ENCODE peak calls at places on chromosomes 3 and 15, in seven cellular contexts. One of them, this sample, is unnamed.
A peak's percentile ranks its signal among the peaks of the same experiment; 100 is the strongest.

GRCh38 chr3:135229018-135229495 is 434.0 kb downstream of the EPHB1 start:
- DNase-seq in HCT116: no peak
- DNase-seq in SK-N-SH: no peak
- DNase-seq in K562: no peak
- DNase-seq in H1: no peak
- DNase-seq in HepG2: no peak
- DNase-seq in GM12878: no peak
- DNase-seq in this sample: no peak

GRCh38 chr3:7188551-7188950 is 327.6 kb downstream of the GRM7 start:
- DNase-seq in K562: no peak
- DNase-seq in SK-N-SH: no peak
- DNase-seq in H1: no peak
- DNase-seq in HepG2: no peak
- DNase-seq in GM12878: no peak
- DNase-seq in HCT116: no peak
- DNase-seq in this sample: no peak

GRCh38 chr3:10753964-10754363 is 62.1 kb upstream of the SLC6A11 start:
- DNase-seq in H1: peak; percentile 94
- DNase-seq in K562: peak; percentile 55
- DNase-seq in HepG2: peak; percentile 18
- DNase-seq in SK-N-SH: no peak
- DNase-seq in GM12878: no peak
- DNase-seq in HCT116: no peak
- DNase-seq in this sample: no peak

GRCh38 chr3:194148383-194148782 is 12.4 kb downstream of the HES1 start:
- DNase-seq in HepG2: no peak
- DNase-seq in K562: no peak
- DNase-seq in H1: no peak
- DNase-seq in SK-N-SH: peak; percentile 32
- DNase-seq in GM12878: no peak
- DNase-seq in HCT116: no peak
- DNase-seq in this sample: no peak

GRCh38 chr15:45276851-45277250 is 24.8 kb downstream of the SLC28A2 start:
- DNase-seq in H1: no peak
- DNase-seq in K562: peak; percentile 16
- DNase-seq in SK-N-SH: peak; percentile 55
- DNase-seq in HepG2: peak; percentile 50
- DNase-seq in GM12878: peak; percentile 11
- DNase-seq in HCT116: no peak
- DNase-seq in this sample: no peak

GRCh38 chr3:187077537-187077936 is 61.8 kb downstream of the RPL39L start:
- DNase-seq in GM12878: no peak
- DNase-seq in HepG2: no peak
- DNase-seq in HCT116: no peak
- DNase-seq in H1: peak; percentile 45
- DNase-seq in K562: no peak
- DNase-seq in SK-N-SH: no peak
- DNase-seq in this sample: no peak

GRCh38 chr3:58725326-58725853 is 58.8 kb upstream of the FAM3D start:
- DNase-seq in SK-N-SH: no peak
- DNase-seq in HCT116: no peak
- DNase-seq in HepG2: no peak
- DNase-seq in GM12878: no peak
- DNase-seq in K562: no peak
- DNase-seq in H1: no peak
- DNase-seq in this sample: no peak

GRCh38 chr15:63565784-63566183 is 31.4 kb upstream of the FBXL22 start:
- DNase-seq in SK-N-SH: no peak
- DNase-seq in HepG2: no peak
- DNase-seq in HCT116: no peak
- DNase-seq in H1: no peak
- DNase-seq in K562: no peak
- DNase-seq in GM12878: no peak
- DNase-seq in this sample: no peak

GRCh38 chr3:127170794-127171193 is 22.1 kb upstream of the PRR23E start:
- DNase-seq in K562: no peak
- DNase-seq in HCT116: no peak
- DNase-seq in HepG2: no peak
- DNase-seq in SK-N-SH: peak; percentile 80
- DNase-seq in H1: peak; percentile 38
- DNase-seq in GM12878: no peak
- DNase-seq in this sample: no peak

GRCh38 chr15:49330166-49330565 is 92.9 kb upstream of the FGF7 start:
- DNase-seq in SK-N-SH: peak; percentile 14
- DNase-seq in HepG2: no peak
- DNase-seq in GM12878: no peak
- DNase-seq in HCT116: no peak
- DNase-seq in H1: no peak
- DNase-seq in K562: no peak
- DNase-seq in this sample: no peak

GRCh38 chr3:170765419-170766078 is 104.4 kb downstream of the RPL22L1 start:
- DNase-seq in HCT116: no peak
- DNase-seq in HepG2: peak; percentile 86
- DNase-seq in H1: no peak
- DNase-seq in SK-N-SH: no peak
- DNase-seq in K562: peak; percentile 43
- DNase-seq in GM12878: no peak
- DNase-seq in this sample: peak; percentile 85

GRCh38 chr3:23175361-23176073 is 27.6 kb upstream of the UBE2E2 start:
- DNase-seq in SK-N-SH: no peak
- DNase-seq in HCT116: no peak
- DNase-seq in K562: no peak
- DNase-seq in GM12878: no peak
- DNase-seq in H1: no peak
- DNase-seq in HepG2: no peak
- DNase-seq in this sample: no peak

GRCh38 chr15:83305696-83306291 is 21.3 kb upstream of the BNC1 start:
- DNase-seq in GM12878: no peak
- DNase-seq in HepG2: peak; percentile 33
- DNase-seq in HCT116: no peak
- DNase-seq in H1: no peak
- DNase-seq in SK-N-SH: no peak
- DNase-seq in K562: no peak
- DNase-seq in this sample: no peak

GRCh38 chr3:57110797-57111196 is 50.3 kb downstream of the SPATA12 start:
- DNase-seq in SK-N-SH: no peak
- DNase-seq in HCT116: no peak
- DNase-seq in H1: no peak
- DNase-seq in GM12878: no peak
- DNase-seq in HepG2: no peak
- DNase-seq in K562: no peak
- DNase-seq in this sample: no peak

GRCh38 chr3:99498544-99499234 is 139.7 kb upstream of the COL8A1 start:
- DNase-seq in HepG2: no peak
- DNase-seq in SK-N-SH: no peak
- DNase-seq in GM12878: no peak
- DNase-seq in HCT116: no peak
- DNase-seq in H1: no peak
- DNase-seq in K562: no peak
- DNase-seq in this sample: no peak

GRCh38 chr3:14329842-14330241 is 72.6 kb upstream of the SLC6A6 start:
- DNase-seq in GM12878: no peak
- DNase-seq in SK-N-SH: no peak
- DNase-seq in HepG2: no peak
- DNase-seq in HCT116: no peak
- DNase-seq in K562: no peak
- DNase-seq in H1: no peak
- DNase-seq in this sample: no peak

GRCh38 chr3:125165948-125166553 is 46.5 kb downstream of the SLC12A8 start:
- DNase-seq in SK-N-SH: no peak
- DNase-seq in HepG2: no peak
- DNase-seq in HCT116: no peak
- DNase-seq in H1: no peak
- DNase-seq in K562: no peak
- DNase-seq in GM12878: no peak
- DNase-seq in this sample: no peak

GRCh38 chr15:44064706-44065105 is 130.4 kb downstream of the FRMD5 start:
- DNase-seq in H1: no peak
- DNase-seq in K562: no peak
- DNase-seq in HepG2: no peak
- DNase-seq in SK-N-SH: no peak
- DNase-seq in GM12878: no peak
- DNase-seq in HCT116: no peak
- DNase-seq in this sample: no peak

GRCh38 chr3:109618766-109619378 is 281.5 kb upstream of the DPPA4 start:
- DNase-seq in HepG2: no peak
- DNase-seq in K562: no peak
- DNase-seq in GM12878: no peak
- DNase-seq in H1: no peak
- DNase-seq in HCT116: no peak
- DNase-seq in SK-N-SH: no peak
- DNase-seq in this sample: no peak

GRCh38 chr3:115697263-115698053 is 74.1 kb downstream of the GAP43 start:
- DNase-seq in GM12878: no peak
- DNase-seq in K562: no peak
- DNase-seq in HepG2: no peak
- DNase-seq in HCT116: no peak
- DNase-seq in H1: no peak
- DNase-seq in SK-N-SH: no peak
- DNase-seq in this sample: no peak

DNA sequence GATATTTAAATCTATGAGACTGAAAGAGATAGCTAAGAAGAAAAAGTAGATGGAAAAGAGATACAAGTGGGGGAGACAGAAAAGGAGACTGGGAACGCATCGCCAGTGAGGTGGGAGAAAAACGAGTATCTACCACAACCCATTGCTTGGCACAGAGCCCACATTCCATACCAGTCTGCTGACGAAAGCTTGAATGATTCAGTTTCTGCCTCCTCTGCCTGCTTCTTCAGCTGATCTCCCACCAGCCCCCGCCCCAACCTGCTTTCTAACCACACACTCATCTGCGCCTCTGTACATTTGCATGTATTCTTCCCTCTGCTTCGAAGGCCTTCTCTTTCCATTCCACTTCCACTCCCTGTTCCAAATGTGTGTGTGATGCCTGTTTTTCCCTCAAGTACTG is 188.1 kb downstream of the USP13 start:
- DNase-seq in HCT116: no peak
- DNase-seq in H1: no peak
- DNase-seq in SK-N-SH: no peak
- DNase-seq in HepG2: no peak
- DNase-seq in K562: no peak
- DNase-seq in GM12878: no peak
- DNase-seq in this sample: no peak
- TF ChIP-seq SIN3A in HCT116: no peak
- TF ChIP-seq SIN3A in H1: no peak
- TF ChIP-seq SIN3A in SK-N-SH: no peak
- TF ChIP-seq SIN3A in HepG2: no peak
- TF ChIP-seq SIN3A in K562: no peak
- TF ChIP-seq SIN3A in GM12878: no peak
- TF ChIP-seq SIN3A in this sample: no peak

GRCh38 chr15:57797608-57798267 is 91.2 kb downstream of the POLR2M start:
- DNase-seq in H1: no peak
- DNase-seq in K562: no peak
- DNase-seq in HCT116: no peak
- DNase-seq in HepG2: no peak
- DNase-seq in SK-N-SH: no peak
- DNase-seq in GM12878: no peak
- DNase-seq in this sample: no peak
- H3K27ac ChIP-seq in H1: no peak overlapping the region
- H3K27ac ChIP-seq in K562: no peak overlapping the region
- H3K27ac ChIP-seq in HCT116: no peak overlapping the region
- H3K27ac ChIP-seq in HepG2: no peak overlapping the region
- H3K27ac ChIP-seq in SK-N-SH: no peak overlapping the region
- H3K27ac ChIP-seq in GM12878: no peak overlapping the region
- H3K27ac ChIP-seq in this sample: no peak overlapping the region

DNA sequence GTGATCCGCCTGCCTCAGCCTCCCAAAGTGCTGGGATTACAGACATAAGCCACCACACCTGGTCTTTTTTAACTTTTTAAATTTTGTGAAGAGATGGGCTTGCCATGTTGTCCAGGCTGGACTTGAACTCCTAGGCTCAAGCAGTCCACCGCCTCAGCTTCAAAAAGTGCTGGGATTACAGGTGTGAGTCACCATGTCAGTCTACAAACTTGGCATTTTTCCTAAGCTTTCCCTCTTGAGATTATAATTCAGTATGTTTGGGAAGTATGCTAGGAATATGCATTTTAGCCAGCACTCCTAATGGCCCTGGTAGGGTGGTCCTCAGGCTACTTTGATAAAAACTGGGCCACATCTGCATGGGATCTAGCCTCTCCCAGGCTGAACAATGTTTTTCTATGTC is 4.4 kb downstream of the WDR73 start:
- DNase-seq in HCT116: no peak
- DNase-seq in H1: no peak
- DNase-seq in GM12878: no peak
- DNase-seq in SK-N-SH: no peak
- DNase-seq in HepG2: no peak
- DNase-seq in K562: no peak
- DNase-seq in this sample: no peak
- TF ChIP-seq SIN3A in HCT116: no peak
- TF ChIP-seq SIN3A in H1: no peak
- TF ChIP-seq SIN3A in GM12878: no peak
- TF ChIP-seq SIN3A in SK-N-SH: no peak
- TF ChIP-seq SIN3A in HepG2: no peak
- TF ChIP-seq SIN3A in K562: no peak
- TF ChIP-seq SIN3A in this sample: no peak

GRCh38 chr3:32045091-32045964 is 61.1 kb upstream of the GPD1L start:
- DNase-seq in SK-N-SH: peak; percentile 9
- DNase-seq in HCT116: peak; percentile 8
- DNase-seq in H1: no peak
- DNase-seq in HepG2: peak; percentile 85
- DNase-seq in GM12878: no peak
- DNase-seq in K562: no peak
- DNase-seq in this sample: peak; percentile 59
- H3K27ac ChIP-seq in SK-N-SH: no peak overlapping the region
- H3K27ac ChIP-seq in HCT116: no peak overlapping the region
- H3K27ac ChIP-seq in H1: no peak overlapping the region
- H3K27ac ChIP-seq in HepG2: no peak overlapping the region
- H3K27ac ChIP-seq in GM12878: no peak overlapping the region
- H3K27ac ChIP-seq in K562: no peak overlapping the region
- H3K27ac ChIP-seq in this sample: peak overlapping the region; percentile 70

GRCh38 chr3:191143224-191143623 is 55.8 kb upstream of the OSTN start:
- DNase-seq in K562: no peak
- DNase-seq in SK-N-SH: no peak
- DNase-seq in GM12878: no peak
- DNase-seq in HepG2: no peak
- DNase-seq in H1: no peak
- DNase-seq in HCT116: no peak
- DNase-seq in this sample: no peak

GRCh38 chr3:191136347-191136746 is 62.7 kb upstream of the OSTN start:
- DNase-seq in SK-N-SH: peak; percentile 14
- DNase-seq in K562: no peak
- DNase-seq in H1: no peak
- DNase-seq in GM12878: no peak
- DNase-seq in HCT116: peak; percentile 23
- DNase-seq in HepG2: peak; percentile 18
- DNase-seq in this sample: no peak

GRCh38 chr3:191138937-191139336 is 60.1 kb upstream of the OSTN start:
- DNase-seq in HepG2: no peak
- DNase-seq in H1: no peak
- DNase-seq in SK-N-SH: no peak
- DNase-seq in GM12878: no peak
- DNase-seq in K562: no peak
- DNase-seq in HCT116: no peak
- DNase-seq in this sample: no peak

GRCh38 chr3:191139771-191140170 is 59.3 kb upstream of the OSTN start:
- DNase-seq in GM12878: no peak
- DNase-seq in HCT116: no peak
- DNase-seq in H1: no peak
- DNase-seq in HepG2: no peak
- DNase-seq in SK-N-SH: no peak
- DNase-seq in K562: no peak
- DNase-seq in this sample: no peak

GRCh38 chr3:191141728-191142127 is 57.3 kb upstream of the OSTN start:
- DNase-seq in H1: no peak
- DNase-seq in HepG2: no peak
- DNase-seq in SK-N-SH: no peak
- DNase-seq in K562: no peak
- DNase-seq in HCT116: peak; percentile 76
- DNase-seq in GM12878: no peak
- DNase-seq in this sample: peak; percentile 47
- TF ChIP-seq SIN3A in H1: no peak
- TF ChIP-seq SIN3A in HepG2: no peak
- TF ChIP-seq SIN3A in SK-N-SH: no peak
- TF ChIP-seq SIN3A in K562: no peak
- TF ChIP-seq SIN3A in HCT116: no peak
- TF ChIP-seq SIN3A in GM12878: no peak
- TF ChIP-seq SIN3A in this sample: no peak